ENCODE peak calls at places on chromosomes 2 and 18, in ten cellular contexts. One of them, this sample, is unnamed. For H3K4me1 and H3K9me3, the result is how much of the 10 kb centered on the place peaks cover.

GRCh38 chr2:3986530-3987258 is 283.3 kb downstream of the DCDC2C start:
- DNase-seq in HCT116: no peak
- DNase-seq in lung: no peak
- DNase-seq in mucosa of descending colon: no peak
- DNase-seq in transverse colon: no peak
- DNase-seq in K562: no peak
- DNase-seq in esophagus squamous epithelium: no peak
- DNase-seq in CD8-positive, alpha-beta T cell: no peak
- DNase-seq in NT2/D1: no peak
- DNase-seq in pancreas: no peak
- DNase-seq in this sample: no peak

GRCh38 chr18:50231621-50232020 is 34.7 kb downstream of the CFAP53 start:
- DNase-seq in HCT116: no peak
- DNase-seq in mucosa of descending colon: no peak
- DNase-seq in lung: no peak
- DNase-seq in K562: no peak
- DNase-seq in NT2/D1: no peak
- DNase-seq in esophagus squamous epithelium: no peak
- DNase-seq in CD8-positive, alpha-beta T cell: no peak
- DNase-seq in transverse colon: no peak
- DNase-seq in pancreas: no peak
- DNase-seq in this sample: no peak

GRCh38 chr2:27249891-27250651 is 12.8 kb downstream of the SLC30A3 start:
- DNase-seq in NT2/D1: peak
- DNase-seq in transverse colon: peak
- DNase-seq in lung: peak
- DNase-seq in CD8-positive, alpha-beta T cell: peak
- DNase-seq in mucosa of descending colon: peak
- DNase-seq in esophagus squamous epithelium: no peak
- DNase-seq in pancreas: peak
- DNase-seq in HCT116: peak
- DNase-seq in K562: peak
- DNase-seq in this sample: no peak

GRCh38 chr2:38174646-38175096 is 98.7 kb upstream of the CYP1B1 start:
- DNase-seq in NT2/D1: no peak
- DNase-seq in pancreas: no peak
- DNase-seq in transverse colon: no peak
- DNase-seq in mucosa of descending colon: no peak
- DNase-seq in HCT116: no peak
- DNase-seq in esophagus squamous epithelium: no peak
- DNase-seq in CD8-positive, alpha-beta T cell: no peak
- DNase-seq in K562: no peak
- DNase-seq in lung: peak
- DNase-seq in this sample: no peak

GRCh38 chr2:23380562-23381065 is 4.4 kb upstream of the KLHL29 start:
- DNase-seq in CD8-positive, alpha-beta T cell: no peak
- DNase-seq in lung: peak
- DNase-seq in pancreas: no peak
- DNase-seq in K562: no peak
- DNase-seq in NT2/D1: no peak
- DNase-seq in esophagus squamous epithelium: no peak
- DNase-seq in transverse colon: no peak
- DNase-seq in HCT116: no peak
- DNase-seq in mucosa of descending colon: no peak
- DNase-seq in this sample: no peak

GRCh38 chr2:60489269-60489668 is 64.2 kb downstream of the BCL11A start:
- DNase-seq in NT2/D1: no peak
- DNase-seq in pancreas: no peak
- DNase-seq in K562: no peak
- DNase-seq in esophagus squamous epithelium: no peak
- DNase-seq in mucosa of descending colon: no peak
- DNase-seq in lung: no peak
- DNase-seq in transverse colon: no peak
- DNase-seq in HCT116: no peak
- DNase-seq in CD8-positive, alpha-beta T cell: no peak
- DNase-seq in this sample: no peak

GRCh38 chr2:47772343-47772742 is 10.6 kb upstream of the MSH6 start:
- DNase-seq in pancreas: no peak
- DNase-seq in NT2/D1: no peak
- DNase-seq in HCT116: no peak
- DNase-seq in CD8-positive, alpha-beta T cell: no peak
- DNase-seq in esophagus squamous epithelium: no peak
- DNase-seq in mucosa of descending colon: no peak
- DNase-seq in K562: no peak
- DNase-seq in transverse colon: no peak
- DNase-seq in lung: no peak
- DNase-seq in this sample: no peak

GRCh38 chr2:13005761-13006336 is 289.1 kb downstream of the TRIB2 start:
- DNase-seq in lung: no peak
- DNase-seq in esophagus squamous epithelium: no peak
- DNase-seq in pancreas: no peak
- DNase-seq in K562: no peak
- DNase-seq in HCT116: no peak
- DNase-seq in NT2/D1: no peak
- DNase-seq in transverse colon: no peak
- DNase-seq in CD8-positive, alpha-beta T cell: no peak
- DNase-seq in mucosa of descending colon: no peak
- DNase-seq in this sample: no peak

GRCh38 chr2:231615058-231615671 is 22.5 kb downstream of the TEX44 start:
- DNase-seq in CD8-positive, alpha-beta T cell: no peak
- DNase-seq in K562: no peak
- DNase-seq in HCT116: no peak
- DNase-seq in lung: no peak
- DNase-seq in esophagus squamous epithelium: no peak
- DNase-seq in pancreas: no peak
- DNase-seq in mucosa of descending colon: no peak
- DNase-seq in transverse colon: peak
- DNase-seq in NT2/D1: no peak
- DNase-seq in this sample: no peak

GRCh38 chr18:67132919-67133318 is 383.6 kb downstream of the DSEL start:
- DNase-seq in mucosa of descending colon: no peak
- DNase-seq in HCT116: no peak
- DNase-seq in K562: no peak
- DNase-seq in lung: no peak
- DNase-seq in pancreas: no peak
- DNase-seq in NT2/D1: no peak
- DNase-seq in transverse colon: no peak
- DNase-seq in esophagus squamous epithelium: no peak
- DNase-seq in CD8-positive, alpha-beta T cell: no peak
- DNase-seq in this sample: no peak

GRCh38 chr2:119756837-119757236 is 2.9 kb upstream of the PTPN4 start:
- DNase-seq in mucosa of descending colon: peak
- DNase-seq in transverse colon: peak
- DNase-seq in CD8-positive, alpha-beta T cell: no peak
- DNase-seq in pancreas: peak
- DNase-seq in NT2/D1: no peak
- DNase-seq in K562: peak
- DNase-seq in HCT116: peak
- DNase-seq in lung: no peak
- DNase-seq in esophagus squamous epithelium: no peak
- DNase-seq in this sample: no peak

GRCh38 chr2:20595439-20596192 is 55.3 kb downstream of the HS1BP3 start:
- DNase-seq in lung: no peak
- DNase-seq in HCT116: no peak
- DNase-seq in CD8-positive, alpha-beta T cell: no peak
- DNase-seq in pancreas: peak
- DNase-seq in transverse colon: peak
- DNase-seq in K562: peak
- DNase-seq in NT2/D1: no peak
- DNase-seq in mucosa of descending colon: no peak
- DNase-seq in esophagus squamous epithelium: no peak
- DNase-seq in this sample: no peak

GRCh38 chr18:79680100-79680879 is 687 bp downstream of the CTDP1 start:
- DNase-seq in K562: peak
- DNase-seq in esophagus squamous epithelium: no peak
- DNase-seq in pancreas: peak
- DNase-seq in transverse colon: peak
- DNase-seq in CD8-positive, alpha-beta T cell: peak
- DNase-seq in NT2/D1: no peak
- DNase-seq in lung: no peak
- DNase-seq in HCT116: no peak
- DNase-seq in mucosa of descending colon: peak
- DNase-seq in this sample: no peak

GRCh38 chr2:112836695-112837117 is at the start of gene IL1B:
- DNase-seq in NT2/D1: no peak
- DNase-seq in esophagus squamous epithelium: no peak
- DNase-seq in transverse colon: no peak
- DNase-seq in pancreas: no peak
- DNase-seq in CD8-positive, alpha-beta T cell: no peak
- DNase-seq in HCT116: no peak
- DNase-seq in mucosa of descending colon: no peak
- DNase-seq in K562: no peak
- DNase-seq in lung: no peak
- DNase-seq in this sample: no peak
- H3K4me3 ChIP-seq in NT2/D1: no peak
- H3K4me3 ChIP-seq in esophagus squamous epithelium: no peak
- H3K4me3 ChIP-seq in transverse colon: no peak
- H3K4me3 ChIP-seq in pancreas: no peak
- H3K4me3 ChIP-seq in CD8-positive, alpha-beta T cell: no peak
- H3K4me3 ChIP-seq in HCT116: no peak
- H3K4me3 ChIP-seq in mucosa of descending colon: no peak
- H3K4me3 ChIP-seq in K562: no peak
- H3K4me3 ChIP-seq in lung: no peak
- H3K4me3 ChIP-seq in this sample: no peak

DNA sequence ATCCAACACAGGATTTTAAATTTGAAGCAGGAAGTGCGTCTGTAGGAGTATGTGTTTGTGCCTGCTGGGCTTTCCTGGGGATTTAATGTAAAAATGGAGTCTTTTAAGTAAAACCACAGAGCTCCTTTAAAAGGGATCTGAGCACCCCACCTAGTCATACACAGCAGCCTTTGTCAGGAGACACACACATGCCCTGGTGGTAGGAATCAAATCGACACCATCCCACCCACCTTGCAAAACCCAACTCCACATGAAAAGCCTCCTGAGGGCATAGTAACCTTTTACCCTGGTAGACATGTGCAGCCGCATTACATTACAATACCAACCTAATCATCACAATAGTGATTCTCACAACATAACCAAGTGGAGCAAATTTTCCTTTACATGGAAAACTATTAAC is 29.0 kb downstream of the UXS1 start:
- DNase-seq in transverse colon: no peak
- DNase-seq in mucosa of descending colon: no peak
- DNase-seq in HCT116: no peak
- DNase-seq in CD8-positive, alpha-beta T cell: no peak
- DNase-seq in K562: no peak
- DNase-seq in pancreas: no peak
- DNase-seq in lung: no peak
- DNase-seq in esophagus squamous epithelium: no peak
- DNase-seq in NT2/D1: peak
- DNase-seq in this sample: peak
- H3K4me1 ChIP-seq in transverse colon: under half
- H3K4me1 ChIP-seq in mucosa of descending colon: under half
- H3K4me1 ChIP-seq in HCT116: under half
- H3K4me1 ChIP-seq in CD8-positive, alpha-beta T cell: half or more
- H3K4me1 ChIP-seq in K562: under half
- H3K4me1 ChIP-seq in pancreas: under half
- H3K4me1 ChIP-seq in lung: under half
- H3K4me1 ChIP-seq in esophagus squamous epithelium: under half
- H3K4me1 ChIP-seq in NT2/D1: under half
- H3K4me1 ChIP-seq in this sample: under half

GRCh38 chr2:173818285-173818684 is 146.9 kb downstream of the SP3 start:
- DNase-seq in HCT116: no peak
- DNase-seq in K562: no peak
- DNase-seq in CD8-positive, alpha-beta T cell: no peak
- DNase-seq in mucosa of descending colon: no peak
- DNase-seq in transverse colon: no peak
- DNase-seq in lung: no peak
- DNase-seq in pancreas: no peak
- DNase-seq in esophagus squamous epithelium: no peak
- DNase-seq in NT2/D1: no peak
- DNase-seq in this sample: no peak

GRCh38 chr2:173822889-173823485 is 142.2 kb downstream of the SP3 start:
- DNase-seq in transverse colon: no peak
- DNase-seq in pancreas: no peak
- DNase-seq in esophagus squamous epithelium: no peak
- DNase-seq in NT2/D1: no peak
- DNase-seq in lung: no peak
- DNase-seq in mucosa of descending colon: no peak
- DNase-seq in K562: no peak
- DNase-seq in HCT116: no peak
- DNase-seq in CD8-positive, alpha-beta T cell: no peak
- DNase-seq in this sample: no peak

GRCh38 chr2:173823540-173823939 is 141.6 kb downstream of the SP3 start:
- DNase-seq in HCT116: no peak
- DNase-seq in K562: no peak
- DNase-seq in NT2/D1: no peak
- DNase-seq in lung: no peak
- DNase-seq in pancreas: no peak
- DNase-seq in mucosa of descending colon: no peak
- DNase-seq in transverse colon: no peak
- DNase-seq in esophagus squamous epithelium: no peak
- DNase-seq in CD8-positive, alpha-beta T cell: no peak
- DNase-seq in this sample: no peak

GRCh38 chr2:173817582-173817981 is 147.6 kb downstream of the SP3 start:
- DNase-seq in transverse colon: no peak
- DNase-seq in lung: no peak
- DNase-seq in HCT116: no peak
- DNase-seq in pancreas: no peak
- DNase-seq in K562: no peak
- DNase-seq in CD8-positive, alpha-beta T cell: no peak
- DNase-seq in esophagus squamous epithelium: no peak
- DNase-seq in mucosa of descending colon: no peak
- DNase-seq in NT2/D1: no peak
- DNase-seq in this sample: no peak

GRCh38 chr2:173821451-173821850 is 143.7 kb downstream of the SP3 start:
- DNase-seq in esophagus squamous epithelium: no peak
- DNase-seq in NT2/D1: no peak
- DNase-seq in CD8-positive, alpha-beta T cell: no peak
- DNase-seq in lung: no peak
- DNase-seq in mucosa of descending colon: no peak
- DNase-seq in K562: no peak
- DNase-seq in transverse colon: no peak
- DNase-seq in HCT116: no peak
- DNase-seq in pancreas: no peak
- DNase-seq in this sample: no peak
- H3K9me3 ChIP-seq in esophagus squamous epithelium: under half
- H3K9me3 ChIP-seq in NT2/D1: under half
- H3K9me3 ChIP-seq in CD8-positive, alpha-beta T cell: under half
- H3K9me3 ChIP-seq in lung: under half
- H3K9me3 ChIP-seq in mucosa of descending colon: under half
- H3K9me3 ChIP-seq in K562: under half
- H3K9me3 ChIP-seq in transverse colon: under half
- H3K9me3 ChIP-seq in HCT116: under half
- H3K9me3 ChIP-seq in pancreas: under half
- H3K9me3 ChIP-seq in this sample: under half

GRCh38 chr2:207257291-207258190 is 91.8 kb upstream of the KLF7 start:
- DNase-seq in K562: no peak
- DNase-seq in transverse colon: no peak
- DNase-seq in NT2/D1: no peak
- DNase-seq in HCT116: no peak
- DNase-seq in CD8-positive, alpha-beta T cell: no peak
- DNase-seq in esophagus squamous epithelium: no peak
- DNase-seq in pancreas: no peak
- DNase-seq in mucosa of descending colon: no peak
- DNase-seq in lung: no peak
- DNase-seq in this sample: no peak
- H3K4me3 ChIP-seq in K562: no peak
- H3K4me3 ChIP-seq in transverse colon: no peak
- H3K4me3 ChIP-seq in NT2/D1: no peak
- H3K4me3 ChIP-seq in HCT116: no peak
- H3K4me3 ChIP-seq in CD8-positive, alpha-beta T cell: no peak
- H3K4me3 ChIP-seq in esophagus squamous epithelium: no peak
- H3K4me3 ChIP-seq in pancreas: no peak
- H3K4me3 ChIP-seq in mucosa of descending colon: no peak
- H3K4me3 ChIP-seq in lung: no peak
- H3K4me3 ChIP-seq in this sample: no peak

GRCh38 chr2:152488075-152488474 is 153.1 kb downstream of the FMNL2 start:
- DNase-seq in NT2/D1: no peak
- DNase-seq in transverse colon: no peak
- DNase-seq in K562: no peak
- DNase-seq in pancreas: no peak
- DNase-seq in lung: no peak
- DNase-seq in CD8-positive, alpha-beta T cell: no peak
- DNase-seq in HCT116: no peak
- DNase-seq in mucosa of descending colon: no peak
- DNase-seq in esophagus squamous epithelium: no peak
- DNase-seq in this sample: no peak
- H3K4me1 ChIP-seq in NT2/D1: under half
- H3K4me1 ChIP-seq in transverse colon: under half
- H3K4me1 ChIP-seq in K562: under half
- H3K4me1 ChIP-seq in pancreas: under half
- H3K4me1 ChIP-seq in lung: under half
- H3K4me1 ChIP-seq in CD8-positive, alpha-beta T cell: under half
- H3K4me1 ChIP-seq in HCT116: under half
- H3K4me1 ChIP-seq in mucosa of descending colon: under half
- H3K4me1 ChIP-seq in esophagus squamous epithelium: under half
- H3K4me1 ChIP-seq in this sample: under half